ENCODE peak calls at places on chromosomes 1 and 21, in six cellular contexts. One of them, this sample, is unnamed.

GRCh38 chr1:85818371-85818770 is 110.1 kb upstream of the ZNHIT6 start:
- DNase-seq in kidney epithelial cell: no peak
- DNase-seq in HCT116: no peak
- DNase-seq in body of pancreas: no peak
- DNase-seq in cardiac muscle cell: no peak
- DNase-seq in neural progenitor cell: no peak
- DNase-seq in this sample: no peak

GRCh38 chr1:48610628-48611542 is 138.9 kb upstream of the SPATA6 start:
- DNase-seq in kidney epithelial cell: no peak
- DNase-seq in cardiac muscle cell: peak
- DNase-seq in HCT116: no peak
- DNase-seq in body of pancreas: peak
- DNase-seq in neural progenitor cell: peak
- DNase-seq in this sample: peak

GRCh38 chr1:64864018-64864945 is 102.1 kb downstream of the JAK1 start:
- DNase-seq in kidney epithelial cell: peak
- DNase-seq in HCT116: peak
- DNase-seq in body of pancreas: peak
- DNase-seq in cardiac muscle cell: no peak
- DNase-seq in neural progenitor cell: no peak
- DNase-seq in this sample: no peak

GRCh38 chr1:94925561-94926364 is 1.1 kb downstream of the CNN3 start:
- DNase-seq in HCT116: peak
- DNase-seq in body of pancreas: peak
- DNase-seq in neural progenitor cell: peak
- DNase-seq in kidney epithelial cell: peak
- DNase-seq in cardiac muscle cell: peak
- DNase-seq in this sample: no peak

GRCh38 chr1:23553896-23554480 is 5.3 kb downstream of the ID3 start:
- DNase-seq in neural progenitor cell: peak
- DNase-seq in cardiac muscle cell: no peak
- DNase-seq in body of pancreas: no peak
- DNase-seq in HCT116: no peak
- DNase-seq in kidney epithelial cell: no peak
- DNase-seq in this sample: no peak

GRCh38 chr1:178933709-178934573 is 63.1 kb upstream of the ANGPTL1 start:
- DNase-seq in neural progenitor cell: no peak
- DNase-seq in body of pancreas: no peak
- DNase-seq in cardiac muscle cell: no peak
- DNase-seq in kidney epithelial cell: no peak
- DNase-seq in HCT116: no peak
- DNase-seq in this sample: no peak

GRCh38 chr1:6128276-6129081 is 51.6 kb downstream of the CHD5 start:
- DNase-seq in kidney epithelial cell: no peak
- DNase-seq in cardiac muscle cell: no peak
- DNase-seq in neural progenitor cell: no peak
- DNase-seq in HCT116: no peak
- DNase-seq in body of pancreas: peak
- DNase-seq in this sample: no peak

GRCh38 chr21:30168086-30168485 is 1.5 kb upstream of the CLDN17 start:
- DNase-seq in cardiac muscle cell: no peak
- DNase-seq in HCT116: no peak
- DNase-seq in body of pancreas: no peak
- DNase-seq in kidney epithelial cell: no peak
- DNase-seq in neural progenitor cell: no peak
- DNase-seq in this sample: no peak

GRCh38 chr1:19596065-19596718 is 47.9 kb upstream of the NBL1 start:
- DNase-seq in cardiac muscle cell: no peak
- DNase-seq in HCT116: no peak
- DNase-seq in body of pancreas: no peak
- DNase-seq in kidney epithelial cell: peak
- DNase-seq in neural progenitor cell: peak
- DNase-seq in this sample: peak

GRCh38 chr1:220326578-220326977 is 54.3 kb upstream of the RAB3GAP2 start:
- DNase-seq in kidney epithelial cell: no peak
- DNase-seq in neural progenitor cell: no peak
- DNase-seq in cardiac muscle cell: no peak
- DNase-seq in body of pancreas: no peak
- DNase-seq in HCT116: no peak
- DNase-seq in this sample: peak

GRCh38 chr1:27643626-27644368 is 8.8 kb upstream of the FGR start:
- DNase-seq in kidney epithelial cell: no peak
- DNase-seq in cardiac muscle cell: peak
- DNase-seq in neural progenitor cell: peak
- DNase-seq in HCT116: peak
- DNase-seq in body of pancreas: peak
- DNase-seq in this sample: no peak

GRCh38 chr1:164630626-164631396 is 71.8 kb downstream of the PBX1 start:
- DNase-seq in cardiac muscle cell: no peak
- DNase-seq in body of pancreas: no peak
- DNase-seq in neural progenitor cell: no peak
- DNase-seq in HCT116: no peak
- DNase-seq in kidney epithelial cell: no peak
- DNase-seq in this sample: no peak

GRCh38 chr1:211829343-211830054 is 1.1 kb downstream of the LPGAT1 start:
- DNase-seq in kidney epithelial cell: no peak
- DNase-seq in body of pancreas: peak
- DNase-seq in neural progenitor cell: peak
- DNase-seq in cardiac muscle cell: peak
- DNase-seq in HCT116: no peak
- DNase-seq in this sample: no peak

GRCh38 chr1:33255347-33256311 is 663 bp upstream of the ZNF362 start:
- DNase-seq in body of pancreas: peak
- DNase-seq in cardiac muscle cell: peak
- DNase-seq in kidney epithelial cell: peak
- DNase-seq in HCT116: peak
- DNase-seq in neural progenitor cell: peak
- DNase-seq in this sample: peak

GRCh38 chr1:178093958-178094751 is at the start of gene RASAL2:
- DNase-seq in kidney epithelial cell: no peak
- DNase-seq in cardiac muscle cell: peak
- DNase-seq in neural progenitor cell: peak
- DNase-seq in HCT116: no peak
- DNase-seq in body of pancreas: peak
- DNase-seq in this sample: peak

GRCh38 chr1:110196917-110197782 is 13.0 kb upstream of the KCNC4 start:
- DNase-seq in HCT116: peak
- DNase-seq in kidney epithelial cell: no peak
- DNase-seq in body of pancreas: peak
- DNase-seq in neural progenitor cell: peak
- DNase-seq in cardiac muscle cell: peak
- DNase-seq in this sample: no peak

GRCh38 chr1:243325305-243325890 is 69.6 kb downstream of the SDCCAG8 start:
- DNase-seq in body of pancreas: peak
- DNase-seq in cardiac muscle cell: peak
- DNase-seq in HCT116: peak
- DNase-seq in kidney epithelial cell: peak
- DNase-seq in neural progenitor cell: peak
- DNase-seq in this sample: no peak

DNA sequence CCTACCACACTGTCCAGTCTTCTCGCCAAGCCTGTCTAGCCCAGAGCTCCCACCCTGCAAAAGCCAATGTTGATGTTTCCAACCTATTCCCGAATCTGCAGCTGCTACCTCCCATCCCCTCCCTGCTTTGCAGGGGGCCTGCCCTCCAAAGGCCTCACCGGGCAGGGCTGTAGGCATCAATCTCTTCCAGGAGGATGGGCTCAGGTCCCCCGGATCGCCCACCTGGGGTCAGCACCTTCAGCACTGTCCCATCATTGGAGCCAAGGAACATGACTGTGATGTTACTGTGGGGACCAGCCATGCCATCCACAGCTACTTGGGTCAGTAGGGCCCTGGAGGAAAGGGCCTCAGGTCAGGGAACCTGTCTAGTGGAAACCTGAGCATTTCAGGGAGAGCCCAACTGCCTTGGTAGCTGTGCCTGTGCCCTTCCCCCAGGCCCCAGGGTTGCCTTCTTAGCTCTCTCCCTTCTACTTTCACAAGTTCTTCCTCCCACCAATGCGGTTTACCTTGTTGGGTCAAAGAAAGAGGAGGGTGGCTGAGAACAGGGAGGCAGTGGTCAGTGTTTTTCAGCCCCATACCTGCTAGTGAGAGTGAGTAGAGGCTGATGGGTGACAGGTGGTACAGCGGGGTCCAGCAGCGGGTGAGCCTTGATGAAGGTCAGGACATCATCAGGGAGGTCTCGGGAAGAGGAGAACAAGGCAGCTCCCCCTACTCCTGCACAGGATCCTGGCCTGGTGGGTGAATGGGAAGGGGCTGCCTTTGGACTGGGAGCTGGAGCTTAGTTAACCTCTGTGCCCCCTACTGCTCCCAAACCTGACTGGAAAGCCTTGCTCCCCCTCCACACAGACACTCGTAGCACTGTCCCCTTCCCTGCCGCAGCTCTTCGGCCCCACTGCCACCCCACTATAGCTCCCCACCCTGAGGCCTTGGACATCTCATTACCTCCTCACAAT is 10.7 kb downstream of the SEMA6C start:
- DNase-seq in neural progenitor cell: no peak
- DNase-seq in kidney epithelial cell: no peak
- DNase-seq in HCT116: no peak
- DNase-seq in body of pancreas: no peak
- DNase-seq in cardiac muscle cell: no peak
- DNase-seq in this sample: no peak
- TF ChIP-seq CTCF in neural progenitor cell: peak
- TF ChIP-seq CTCF in kidney epithelial cell: no peak
- TF ChIP-seq CTCF in HCT116: peak
- TF ChIP-seq CTCF in body of pancreas: no peak
- TF ChIP-seq CTCF in cardiac muscle cell: no peak
- TF ChIP-seq CTCF in this sample: no peak

GRCh38 chr1:238664139-238664538 is 722.2 kb upstream of the CHRM3 start:
- DNase-seq in cardiac muscle cell: no peak
- DNase-seq in kidney epithelial cell: no peak
- DNase-seq in neural progenitor cell: no peak
- DNase-seq in HCT116: no peak
- DNase-seq in body of pancreas: no peak
- DNase-seq in this sample: no peak

GRCh38 chr1:238653693-238654321 is 732.6 kb upstream of the CHRM3 start:
- DNase-seq in HCT116: no peak
- DNase-seq in neural progenitor cell: no peak
- DNase-seq in cardiac muscle cell: no peak
- DNase-seq in body of pancreas: no peak
- DNase-seq in kidney epithelial cell: no peak
- DNase-seq in this sample: peak

GRCh38 chr1:238660849-238661248 is 725.5 kb upstream of the CHRM3 start:
- DNase-seq in cardiac muscle cell: no peak
- DNase-seq in body of pancreas: no peak
- DNase-seq in HCT116: no peak
- DNase-seq in neural progenitor cell: no peak
- DNase-seq in kidney epithelial cell: no peak
- DNase-seq in this sample: no peak

DNA sequence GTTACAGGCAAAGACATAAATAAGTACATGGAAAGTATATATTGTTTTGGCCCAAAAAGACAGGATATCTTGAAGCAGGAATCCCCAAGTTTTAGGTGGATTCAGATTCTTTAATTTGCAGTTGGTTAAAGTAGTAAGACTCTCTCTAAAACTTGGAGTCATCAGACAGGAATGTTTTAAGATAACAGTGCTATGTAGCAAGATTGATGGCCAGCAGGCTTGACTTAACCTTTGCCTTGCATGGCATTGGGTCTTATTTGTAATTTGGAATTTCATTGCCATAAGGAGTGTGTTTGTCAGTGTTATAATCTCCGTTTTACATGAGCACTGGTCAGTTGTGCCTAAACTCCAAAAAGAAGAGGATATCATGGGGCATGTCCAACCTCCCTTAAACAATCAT is 727.6 kb upstream of the CHRM3 start:
- DNase-seq in cardiac muscle cell: peak
- DNase-seq in kidney epithelial cell: no peak
- DNase-seq in neural progenitor cell: no peak
- DNase-seq in HCT116: no peak
- DNase-seq in body of pancreas: no peak
- DNase-seq in this sample: no peak
- H3K4me3 ChIP-seq in cardiac muscle cell: no peak
- H3K4me3 ChIP-seq in kidney epithelial cell: no peak
- H3K4me3 ChIP-seq in neural progenitor cell: no peak
- H3K4me3 ChIP-seq in HCT116: no peak
- H3K4me3 ChIP-seq in body of pancreas: no peak
- H3K4me3 ChIP-seq in this sample: no peak

GRCh38 chr1:198253668-198254067 is 96.9 kb downstream of the NEK7 start:
- DNase-seq in cardiac muscle cell: no peak
- DNase-seq in body of pancreas: no peak
- DNase-seq in HCT116: no peak
- DNase-seq in kidney epithelial cell: no peak
- DNase-seq in neural progenitor cell: peak
- DNase-seq in this sample: no peak

GRCh38 chr1:198255783-198256182 is 99.0 kb downstream of the NEK7 start:
- DNase-seq in cardiac muscle cell: no peak
- DNase-seq in HCT116: no peak
- DNase-seq in kidney epithelial cell: no peak
- DNase-seq in neural progenitor cell: no peak
- DNase-seq in body of pancreas: no peak
- DNase-seq in this sample: no peak

GRCh38 chr1:198253259-198253658 is 96.5 kb downstream of the NEK7 start:
- DNase-seq in HCT116: no peak
- DNase-seq in body of pancreas: no peak
- DNase-seq in kidney epithelial cell: no peak
- DNase-seq in neural progenitor cell: no peak
- DNase-seq in cardiac muscle cell: no peak
- DNase-seq in this sample: no peak

GRCh38 chr1:198254948-198255347 is 98.2 kb downstream of the NEK7 start:
- DNase-seq in neural progenitor cell: no peak
- DNase-seq in kidney epithelial cell: no peak
- DNase-seq in cardiac muscle cell: no peak
- DNase-seq in body of pancreas: no peak
- DNase-seq in HCT116: no peak
- DNase-seq in this sample: no peak

GRCh38 chr1:198254521-198254920 is 97.7 kb downstream of the NEK7 start:
- DNase-seq in body of pancreas: no peak
- DNase-seq in neural progenitor cell: no peak
- DNase-seq in cardiac muscle cell: no peak
- DNase-seq in HCT116: no peak
- DNase-seq in kidney epithelial cell: no peak
- DNase-seq in this sample: no peak
- TF ChIP-seq CTCF in body of pancreas: no peak
- TF ChIP-seq CTCF in neural progenitor cell: no peak
- TF ChIP-seq CTCF in cardiac muscle cell: peak
- TF ChIP-seq CTCF in HCT116: peak
- TF ChIP-seq CTCF in kidney epithelial cell: peak
- TF ChIP-seq CTCF in this sample: no peak

GRCh38 chr21:34613679-34614442 is 1.1 kb downstream of the RCAN1 start:
- DNase-seq in HCT116: no peak
- DNase-seq in kidney epithelial cell: no peak
- DNase-seq in neural progenitor cell: peak
- DNase-seq in body of pancreas: no peak
- DNase-seq in cardiac muscle cell: no peak
- DNase-seq in this sample: no peak

GRCh38 chr21:34611528-34611927 is 3.4 kb downstream of the RCAN1 start:
- DNase-seq in neural progenitor cell: no peak
- DNase-seq in HCT116: no peak
- DNase-seq in cardiac muscle cell: no peak
- DNase-seq in kidney epithelial cell: no peak
- DNase-seq in body of pancreas: no peak
- DNase-seq in this sample: no peak

GRCh38 chr21:34609951-34610549 is 4.9 kb downstream of the RCAN1 start:
- DNase-seq in cardiac muscle cell: no peak
- DNase-seq in kidney epithelial cell: no peak
- DNase-seq in HCT116: no peak
- DNase-seq in neural progenitor cell: no peak
- DNase-seq in body of pancreas: no peak
- DNase-seq in this sample: no peak

GRCh38 chr21:34612557-34612956 is 2.4 kb downstream of the RCAN1 start:
- DNase-seq in body of pancreas: peak
- DNase-seq in kidney epithelial cell: no peak
- DNase-seq in neural progenitor cell: no peak
- DNase-seq in HCT116: no peak
- DNase-seq in cardiac muscle cell: no peak
- DNase-seq in this sample: no peak

GRCh38 chr21:34612056-34612455 is 2.9 kb downstream of the RCAN1 start:
- DNase-seq in HCT116: no peak
- DNase-seq in body of pancreas: no peak
- DNase-seq in kidney epithelial cell: no peak
- DNase-seq in neural progenitor cell: no peak
- DNase-seq in cardiac muscle cell: no peak
- DNase-seq in this sample: no peak
- H3K4me3 ChIP-seq in HCT116: no peak
- H3K4me3 ChIP-seq in body of pancreas: no peak
- H3K4me3 ChIP-seq in kidney epithelial cell: no peak
- H3K4me3 ChIP-seq in neural progenitor cell: no peak
- H3K4me3 ChIP-seq in cardiac muscle cell: no peak
- H3K4me3 ChIP-seq in this sample: no peak

This sample was measured in retinal pigment epithelial cell.